ENCODE peak calls at places on chromosomes 4 and X, in four cellular contexts. U is K562, F is SK-N-SH, A is GM12878. X is an unnamed sample.

GRCh38 chrX:15903186-15903681 is 48.6 kb upstream of the AP1S2 start:
- DNase-seq in F (no peak), U (no peak), A (peak), X (no peak)

GRCh38 chrX:84156831-84157230 is 31.2 kb downstream of the RPS6KA6 start:
- DNase-seq in F (no peak), U (no peak), A (no peak), X (no peak)

GRCh38 chrX:107894038-107894437 is 68.4 kb downstream of the MID2 start:
- DNase-seq in A (peak), U (peak), F (peak), X (no peak)

GRCh38 chr4:8544741-8545438 is 35.3 kb upstream of the GPR78 start:
- DNase-seq in A (no peak), F (no peak), U (no peak), X (no peak)

GRCh38 chr4:128974203-128974602 is 119.1 kb downstream of the SCLT1 start:
- DNase-seq in A (no peak), U (no peak), F (peak), X (no peak)

GRCh38 chrX:151722241-151722846 is 6.5 kb downstream of the FATE1 start:
- DNase-seq in F (peak), U (peak), A (no peak), X (peak)

GRCh38 chr4:11182586-11183357 is 245.9 kb downstream of the HS3ST1 start:
- DNase-seq in F (no peak), U (no peak), A (no peak), X (no peak)

GRCh38 chr4:26732356-26732755 is 128.3 kb upstream of the STIM2 start:
- DNase-seq in F (no peak), A (no peak), U (no peak), X (no peak)

GRCh38 chrX:136318895-136319597 is 18.3 kb downstream of the ADGRG4 start:
- DNase-seq in A (no peak), U (no peak), F (peak), X (no peak)

GRCh38 chr4:168600796-168601583 is 104.1 kb downstream of the PALLD start:
- DNase-seq in F (no peak), U (no peak), A (no peak), X (no peak)

GRCh38 chr4:109629775-109630174 is 69.7 kb downstream of the MCUB start:
- DNase-seq in U (no peak), F (no peak), A (no peak), X (no peak)

GRCh38 chr4:98148856-98149255 is 5.6 kb upstream of the STPG2 start:
- DNase-seq in U (no peak), A (no peak), F (no peak), X (no peak)

GRCh38 chrX:21905209-21905735 is 35.2 kb upstream of the SMS start:
- DNase-seq in U (no peak), A (no peak), F (no peak), X (no peak)

GRCh38 chr4:54986095-54986846 is 139.1 kb downstream of the KDR start:
- DNase-seq in F (no peak), U (no peak), A (no peak), X (peak)

GRCh38 chr4:948101-948935 is 16.1 kb downstream of the TMEM175 start:
- DNase-seq in F (peak), U (no peak), A (no peak), X (no peak)

GRCh38 chr4:53816561-53816960 is 225.3 kb upstream of the LNX1 start:
- DNase-seq in F (no peak), A (no peak), U (no peak), X (no peak)

GRCh38 chr4:30847157-30847556 is 127.0 kb downstream of the PCDH7 start:
- DNase-seq in U (no peak), A (no peak), F (no peak), X (no peak)

GRCh38 chr4:107801766-107802211 is 22.9 kb upstream of the SGMS2 start:
- DNase-seq in A (no peak), F (no peak), U (no peak), X (no peak)

GRCh38 chr4:76630748-76631147 is 195.7 kb downstream of the SHROOM3 start:
- DNase-seq in F (no peak), A (no peak), U (no peak), X (no peak)

GRCh38 chrX:103913356-103914020 is 48.9 kb upstream of the TMSB15B start:
- DNase-seq in F (no peak), A (no peak), U (no peak), X (peak)

GRCh38 chr4:55547918-55548317 is 1.2 kb upstream of the CLOCK start:
- DNase-seq in A (no peak), F (no peak), U (no peak), X (no peak)

GRCh38 chrX:154728791-154729190 is 22.1 kb downstream of the GAB3 start:
- DNase-seq in F (no peak), U (no peak), A (no peak), X (no peak)

GRCh38 chr4:184804621-184805020 is 21.1 kb downstream of the ACSL1 start:
- DNase-seq in A (no peak), U (no peak), F (no peak), X (no peak)

GRCh38 chr4:184806711-184807110 is 19.1 kb downstream of the ACSL1 start:
- DNase-seq in F (no peak), A (no peak), U (no peak), X (no peak)

GRCh38 chr4:184807261-184807660 is 18.5 kb downstream of the ACSL1 start:
- DNase-seq in A (no peak), U (no peak), F (no peak), X (no peak)

GRCh38 chr4:184806246-184806550 is 19.6 kb downstream of the ACSL1 start:
- DNase-seq in A (no peak), F (no peak), U (no peak), X (no peak)

DNA sequence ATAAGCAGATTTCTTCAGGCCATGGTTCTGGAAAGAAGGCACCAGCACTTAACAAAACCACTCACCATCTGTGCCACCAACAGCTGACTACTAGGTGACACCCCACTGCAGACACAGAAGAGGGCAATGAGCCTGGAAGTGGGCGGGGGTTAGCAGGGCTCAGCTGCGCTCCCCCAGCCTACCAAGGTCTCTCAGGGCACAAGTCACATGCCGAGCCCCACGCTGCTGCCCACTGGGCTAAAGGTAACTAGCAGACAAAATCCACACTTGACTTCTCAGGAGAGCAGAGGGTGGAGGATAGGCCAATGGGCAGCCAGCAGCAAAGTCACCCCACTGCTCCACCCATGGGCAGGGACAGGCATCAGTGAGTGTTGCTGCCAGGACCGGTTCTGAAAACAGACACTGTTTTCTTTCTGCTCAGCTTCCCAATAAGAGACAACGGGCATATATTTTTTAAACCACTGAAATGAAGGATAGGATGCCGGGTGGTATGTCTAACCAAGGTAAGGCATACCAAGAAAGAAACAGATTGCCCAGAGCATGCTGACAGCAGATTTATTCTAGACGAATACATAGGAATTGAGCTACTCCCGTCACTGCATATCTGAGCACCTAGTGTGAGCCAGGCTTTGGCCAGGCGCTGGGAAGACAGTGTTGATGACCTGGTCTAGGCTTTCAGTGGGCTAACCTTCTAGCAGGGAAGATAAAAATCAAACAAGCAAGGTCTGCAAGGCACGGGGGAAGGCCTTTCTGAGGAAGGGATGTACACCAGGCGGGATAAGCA is 20.1 kb downstream of the ACSL1 start:
- DNase-seq in F (peak), A (no peak), U (no peak), X (no peak)
- TF ChIP-seq USF2 in F (no peak), A (no peak), U (no peak), X (no peak)

DNA sequence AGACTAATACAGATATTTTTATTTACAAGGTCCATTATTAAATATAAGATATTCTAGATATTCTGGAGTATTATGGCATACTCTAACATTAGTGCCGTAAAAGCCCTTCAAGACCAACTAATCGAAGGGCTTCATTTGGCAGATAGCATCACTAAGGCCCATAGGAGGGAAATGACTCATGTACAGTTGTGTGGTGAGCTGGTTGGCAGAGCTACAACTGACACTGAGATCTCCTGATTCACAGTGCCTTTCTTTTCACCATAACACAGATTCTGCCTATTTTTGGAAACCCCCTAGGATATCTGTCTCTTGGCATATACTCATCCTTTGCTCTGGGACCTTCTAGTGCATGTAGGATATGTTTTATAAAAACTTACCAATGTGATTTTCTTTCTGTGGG is 201.7 kb upstream of the AFF2 start:
- DNase-seq in A (no peak), U (no peak), F (no peak), X (no peak)
- TF ChIP-seq USF1 in A (no peak), U (no peak), F (no peak), X (no peak)

DNA sequence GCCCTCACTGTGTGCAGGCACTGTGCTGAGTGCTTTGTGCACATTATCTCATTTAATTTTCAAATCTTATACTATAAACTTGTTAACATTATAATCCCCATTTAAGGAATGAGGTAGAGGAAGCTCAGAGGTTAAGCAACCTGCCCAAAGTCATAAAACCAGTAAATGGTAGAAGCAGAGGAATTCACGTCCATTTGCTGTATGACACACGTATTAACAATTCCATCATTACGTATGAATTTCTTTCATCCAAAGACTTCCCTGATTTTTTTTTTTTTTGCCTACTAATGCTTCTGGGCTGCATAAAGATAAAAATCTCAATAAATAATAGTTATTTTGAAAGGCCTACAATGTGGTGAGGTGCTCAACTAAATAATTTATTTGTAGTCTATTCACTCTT is 64.5 kb upstream of the H2AZ1 start:
- DNase-seq in F (no peak), U (no peak), A (no peak), X (no peak)
- TF ChIP-seq USF2 in F (no peak), U (no peak), A (no peak), X (no peak)

GRCh38 chr4:173991814-173992213 is 291.7 kb downstream of the FBXO8 start:
- DNase-seq in U (no peak), A (no peak), F (no peak), X (no peak)

GRCh38 chr4:173991321-173991720 is 292.1 kb downstream of the FBXO8 start:
- DNase-seq in U (no peak), A (no peak), F (no peak), X (no peak)

GRCh38 chr4:173990879-173991231 is 292.6 kb downstream of the FBXO8 start:
- DNase-seq in U (peak), A (no peak), F (peak), X (no peak)

DNA sequence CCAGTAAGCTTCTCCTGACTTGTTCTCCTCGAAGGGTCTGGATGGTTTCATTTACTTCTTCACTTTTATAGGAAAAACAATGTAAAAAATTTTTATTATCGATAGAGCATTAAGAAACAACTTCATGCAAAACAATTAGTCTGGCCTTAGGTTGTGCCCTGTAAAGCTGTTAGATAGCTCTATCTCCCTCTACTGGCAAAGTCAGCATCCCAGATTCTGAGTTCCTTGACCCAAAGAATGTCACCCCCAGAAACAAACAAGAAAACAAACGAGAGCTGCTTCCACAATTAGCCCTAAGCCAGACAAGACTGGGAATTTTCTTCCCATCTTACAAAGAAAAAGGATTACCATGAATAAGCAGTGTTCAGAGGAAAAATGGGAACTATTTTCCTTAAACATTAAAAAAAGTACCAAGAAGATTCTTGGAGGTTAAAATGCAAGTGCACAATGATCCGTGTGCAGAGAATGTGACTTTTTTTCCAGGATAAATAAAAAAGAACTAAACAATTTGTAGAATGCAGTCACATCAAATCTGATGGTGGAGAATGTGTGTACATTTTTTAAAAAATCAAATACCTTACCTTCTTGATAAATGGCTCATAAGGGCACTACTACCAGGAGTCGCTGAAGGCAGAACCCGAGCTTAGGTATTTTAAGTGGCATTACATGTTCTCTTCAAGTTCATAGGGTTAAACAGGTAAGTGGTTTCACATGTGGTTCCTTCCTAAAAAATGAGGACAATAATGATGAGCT is 293.2 kb downstream of the FBXO8 start:
- DNase-seq in F (no peak), U (peak), A (no peak), X (no peak)
- TF ChIP-seq USF1 in F (no peak), U (no peak), A (no peak), X (no peak)

GRCh38 chrX:7170903-7171302 is 22.9 kb upstream of the PUDP start:
- DNase-seq in U (peak), A (no peak), F (peak), X (peak)
- TF ChIP-seq USF2 in U (no peak), A (no peak), F (no peak), X (no peak)

GRCh38 chrX:46770006-46770816 is 11.3 kb upstream of the SLC9A7 start:
- DNase-seq in F (no peak), U (no peak), A (no peak), X (no peak)

GRCh38 chrX:46770817-46771163 is 11.9 kb upstream of the SLC9A7 start:
- DNase-seq in A (no peak), F (no peak), U (no peak), X (no peak)
- TF ChIP-seq USF1 in A (no peak), F (no peak), U (no peak), X (no peak)

DNA sequence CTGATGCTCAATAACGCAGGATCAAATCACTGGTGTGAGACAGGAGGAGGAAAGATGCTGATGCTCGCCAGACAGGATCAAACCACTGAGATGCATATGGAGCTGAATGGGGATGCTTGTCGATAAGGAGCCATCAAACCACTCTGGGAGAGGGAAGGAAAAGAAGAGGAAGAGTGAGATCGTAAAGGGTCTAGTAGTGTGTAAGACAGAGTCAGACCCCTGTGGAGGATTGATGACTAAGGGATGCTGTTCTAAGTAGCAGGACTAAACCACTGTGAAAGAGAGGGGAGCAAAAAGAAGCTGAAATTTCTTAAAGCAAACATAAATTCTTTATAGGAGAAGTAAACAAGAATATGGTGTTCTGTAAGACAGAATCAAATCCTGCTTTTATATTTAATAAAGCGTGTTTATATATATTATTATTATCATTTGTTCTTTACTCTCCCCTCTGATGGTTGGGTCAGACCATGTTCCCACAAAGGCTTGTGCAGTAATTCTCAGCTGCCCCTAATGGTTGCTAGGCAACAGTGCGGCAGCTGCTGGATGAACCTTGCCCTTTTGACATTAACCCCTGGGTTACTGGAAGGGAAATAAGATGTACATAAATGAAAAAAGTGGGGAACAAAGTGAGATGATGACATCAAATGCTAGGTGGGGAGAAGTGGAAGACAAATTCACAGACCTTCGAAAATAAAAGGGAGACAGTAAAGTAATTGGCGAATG is 432.4 kb upstream of the FGF16 start:
- DNase-seq in A (no peak), F (peak), U (no peak), X (peak)
- TF ChIP-seq USF2 in A (no peak), F (no peak), U (no peak), X (no peak)

GRCh38 chr4:2388430-2389182 is 29.8 kb downstream of the ZFYVE28 start:
- DNase-seq in F (no peak), U (no peak), A (no peak), X (no peak)
- TF ChIP-seq USF1 in F (no peak), U (no peak), A (no peak), X (no peak)

GRCh38 chr4:159698336-159698735 is 595.5 kb downstream of the RAPGEF2 start:
- DNase-seq in A (no peak), F (no peak), U (no peak), X (no peak)
- TF ChIP-seq USF2 in A (no peak), F (no peak), U (no peak), X (no peak)

DNA sequence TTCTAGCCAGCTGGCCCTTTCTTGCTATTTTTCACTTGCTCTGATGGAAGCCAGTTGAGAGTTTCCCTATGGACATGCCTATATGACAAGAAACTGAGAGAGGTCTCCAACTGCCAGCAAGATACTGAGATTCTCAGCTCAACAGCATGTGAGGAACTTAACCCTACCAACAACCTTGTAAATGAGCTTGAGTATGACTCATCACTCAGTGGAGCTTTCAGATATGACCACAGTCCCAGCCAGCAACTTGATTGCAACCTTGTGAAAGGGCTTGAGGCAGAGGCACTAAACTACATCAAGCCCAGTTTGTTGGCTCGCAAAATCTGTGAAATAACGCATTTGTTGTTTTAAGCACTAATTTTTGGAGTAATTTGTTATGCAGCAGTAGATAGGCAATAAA is 175.8 kb downstream of the COMMD8 start:
- DNase-seq in U (no peak), F (no peak), A (peak), X (no peak)
- TF ChIP-seq USF1 in U (no peak), F (no peak), A (no peak), X (no peak)